ENCODE peak calls at places on chromosomes 5 and 9, in six cellular contexts. X is SHP77 treated with DMSO at 0.1 percent for 48 hours, L is HCT116, F is fibroblast of lung, K is epithelial cell of esophagus, T is posterior vena cava. Z is an unnamed sample.

GRCh38 chr5:422323-423232 is 20.4 kb upstream of the EXOC3 start:
- DNase-seq in T (peak), K (no peak), X (no peak), L (no peak), F (no peak), Z (no peak)

GRCh38 chr5:95924720-95925119 is 36.9 kb downstream of the ELL2 start:
- DNase-seq in L (no peak), T (no peak), F (peak), X (peak), K (peak), Z (peak)

GRCh38 chr9:136662656-136663310 is at the start of gene EGFL7:
- DNase-seq in F (no peak), T (no peak), X (no peak), L (no peak), K (no peak), Z (no peak)

GRCh38 chr9:125812403-125812802 is 65.2 kb downstream of the PBX3 start:
- DNase-seq in F (no peak), L (no peak), K (no peak), X (no peak), T (no peak), Z (no peak)

GRCh38 chr5:126004636-126005035 is 418.6 kb upstream of the GRAMD2B start:
- DNase-seq in K (no peak), F (no peak), T (no peak), X (no peak), L (no peak), Z (peak)

GRCh38 chr9:124975131-124975530 is 34.2 kb upstream of the GOLGA1 start:
- DNase-seq in F (no peak), L (no peak), T (no peak), K (no peak), X (no peak), Z (no peak)

GRCh38 chr5:171521219-171521633 is 101.8 kb downstream of the FGF18 start:
- DNase-seq in X (no peak), F (peak), T (peak), K (peak), L (peak), Z (no peak)

GRCh38 chr9:13432914-13433313 is 153.4 kb upstream of the MPDZ start:
- DNase-seq in K (peak), F (no peak), X (no peak), L (no peak), T (no peak), Z (no peak)

GRCh38 chr9:134437417-134438203 is 111.4 kb downstream of the RXRA start:
- DNase-seq in K (no peak), X (no peak), L (no peak), T (no peak), F (no peak), Z (no peak)

GRCh38 chr5:40909233-40909632 is at the start of gene C7:
- DNase-seq in L (no peak), F (peak), X (no peak), T (no peak), K (no peak), Z (no peak)

GRCh38 chr9:75108571-75108970 is 20.3 kb downstream of the OSTF1 start:
- DNase-seq in L (no peak), X (no peak), T (peak), K (no peak), F (peak), Z (no peak)

GRCh38 chr5:142601432-142601831 is 84.5 kb downstream of the FGF1 start:
- DNase-seq in F (no peak), L (no peak), T (no peak), X (peak), K (no peak), Z (no peak)

GRCh38 chr9:82247318-82247717 is 258.7 kb downstream of the SPATA31D1 start:
- DNase-seq in L (no peak), T (peak), K (peak), X (no peak), F (no peak), Z (no peak)

GRCh38 chr9:38176256-38176655 is 107.2 kb upstream of the SHB start:
- DNase-seq in L (no peak), K (peak), X (no peak), T (no peak), F (no peak), Z (no peak)

GRCh38 chr9:79655571-79655970 is 83.8 kb downstream of the TLE4 start:
- DNase-seq in T (no peak), F (peak), X (no peak), K (no peak), L (no peak), Z (no peak)

GRCh38 chr5:173232499-173233346 is 2.3 kb downstream of the NKX2-5 start:
- DNase-seq in T (peak), K (peak), F (no peak), X (no peak), L (no peak), Z (no peak)

GRCh38 chr9:97857603-97858392 is 4.8 kb downstream of the FOXE1 start:
- DNase-seq in K (no peak), L (no peak), F (no peak), T (no peak), X (no peak), Z (no peak)

GRCh38 chr5:37665889-37666288 is 174.0 kb downstream of the GDNF start:
- DNase-seq in F (peak), L (peak), X (peak), T (no peak), K (no peak), Z (no peak)